ENCODE peak calls at places on chromosomes 4 and X, in seven cellular contexts. S is cardiac fibroblast, A is kidney epithelial cell, H is tibial artery, J is AG09309, U is body of pancreas, M is cardiac muscle cell. V is an unnamed sample.

GRCh38 chrX:110755061-110755460 is 40.6 kb downstream of the CHRDL1 start:
- DNase-seq in S (peak; percentile 14), A (no peak), H (no peak), J (no peak), U (no peak), M (no peak), V (no peak)

GRCh38 chrX:87518504-87518903 is 902 bp downstream of the KLHL4 start:
- DNase-seq in S (peak; percentile 43), A (no peak), H (no peak), J (no peak), U (no peak), M (peak; percentile 8), V (no peak)

GRCh38 chr4:102163404-102164140 is 181.7 kb downstream of the SLC39A8 start:
- DNase-seq in S (no peak), A (no peak), H (no peak), J (no peak), U (no peak), M (no peak), V (no peak)

GRCh38 chrX:19566359-19567141 is 51.2 kb upstream of the MAP3K15 start:
- DNase-seq in S (peak; percentile 57), A (no peak), H (no peak), J (peak; percentile 28), U (no peak), M (no peak), V (no peak)

GRCh38 chr4:103032575-103032974 is 13.1 kb upstream of the SLC9B1 start:
- DNase-seq in S (peak; percentile 42), A (no peak), H (no peak), J (no peak), U (peak; percentile 64), M (peak; percentile 62), V (no peak)

GRCh38 chr4:57374866-57375595 is 264.8 kb upstream of the IGFBP7 start:
- DNase-seq in S (no peak), A (no peak), H (no peak), J (no peak), U (no peak), M (no peak), V (no peak)

GRCh38 chr4:98341309-98341708 is 80.1 kb downstream of the RAP1GDS1 start:
- DNase-seq in S (peak; percentile 53), A (peak; percentile 47), H (no peak), J (peak; percentile 17), U (no peak), M (no peak), V (peak; percentile 39)

GRCh38 chrX:44569122-44569521 is 26.5 kb upstream of the FUNDC1 start:
- DNase-seq in S (no peak), A (no peak), H (no peak), J (no peak), U (no peak), M (no peak), V (peak; percentile 20)

GRCh38 chr4:81214518-81215218 is 354 bp downstream of the PRKG2 start:
- DNase-seq in S (peak; percentile 46), A (no peak), H (no peak), J (no peak), U (peak; percentile 15), M (peak; percentile 56), V (no peak)

GRCh38 chr4:33914386-33914785 is 2329.9 kb downstream of the ARAP2 start:
- DNase-seq in S (peak; percentile 8), A (no peak), H (no peak), J (no peak), U (no peak), M (no peak), V (no peak)

GRCh38 chr4:135564090-135564489 is 1362.5 kb upstream of the PABPC4L start:
- DNase-seq in S (no peak), A (no peak), H (no peak), J (no peak), U (no peak), M (no peak), V (no peak)

GRCh38 chr4:156763511-156763910 is 208.1 kb downstream of the PDGFC start:
- DNase-seq in S (no peak), A (no peak), H (no peak), J (no peak), U (no peak), M (no peak), V (no peak)

GRCh38 chr4:26726655-26727387 is 133.8 kb upstream of the STIM2 start:
- DNase-seq in S (no peak), A (no peak), H (no peak), J (no peak), U (no peak), M (peak; percentile 53), V (no peak)

GRCh38 chr4:72974694-72975487 is 94.6 kb downstream of the COX18 start:
- DNase-seq in S (peak; percentile 76), A (no peak), H (no peak), J (no peak), U (no peak), M (no peak), V (no peak)

GRCh38 chr4:38857354-38858096 is 908 bp upstream of the TLR6 start:
- DNase-seq in S (peak; percentile 95), A (peak; percentile 83), H (peak; percentile 68), J (peak; percentile 45), U (no peak), M (no peak), V (no peak)

GRCh38 chr4:105329081-105329480 is 144.8 kb downstream of the PPA2 start:
- DNase-seq in S (no peak), A (no peak), H (no peak), J (no peak), U (no peak), M (no peak), V (no peak)

GRCh38 chr4:183617075-183617474 is 41.9 kb downstream of the RWDD4 start:
- DNase-seq in S (no peak), A (no peak), H (no peak), J (no peak), U (no peak), M (no peak), V (no peak)
- H3K4me3 ChIP-seq in S (no peak overlapping the region), A (no peak overlapping the region), H (no peak overlapping the region), J (no peak overlapping the region), U (no peak overlapping the region), M (no peak overlapping the region), V (no peak overlapping the region)

GRCh38 chrX:45781901-45782553 is 581.4 kb upstream of the DIPK2B start:
- DNase-seq in S (peak; percentile 80), A (no peak), H (no peak), J (no peak), U (no peak), M (no peak), V (no peak)
- TF ChIP-seq CTCF in S (no peak), A (peak; percentile 49), H (peak; percentile 7), J (peak; percentile 52), U (peak; percentile 14), M (peak; percentile 35), V (peak; percentile 29)

DNA sequence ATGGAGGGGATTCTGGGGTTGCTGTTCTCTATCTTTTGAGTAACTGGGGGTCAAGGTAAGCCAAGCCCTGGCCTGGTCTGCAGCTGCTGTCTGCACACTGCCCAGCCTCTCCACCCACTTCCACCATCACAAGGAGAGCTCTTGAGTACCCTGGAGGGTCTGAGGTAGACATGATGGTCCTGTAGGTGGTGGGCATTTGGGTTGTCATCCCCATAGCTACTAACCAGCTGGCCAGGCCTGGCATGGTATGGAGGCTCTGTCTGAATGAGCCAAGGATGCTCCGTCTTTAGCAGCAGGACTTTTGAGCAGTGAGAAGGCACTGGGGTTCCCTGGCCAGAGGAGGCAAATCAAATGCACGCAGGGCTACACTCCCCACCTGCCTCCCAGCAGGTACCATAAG is 82.7 kb downstream of the NHSL2 start:
- DNase-seq in S (no peak), A (no peak), H (no peak), J (no peak), U (no peak), M (no peak), V (no peak)
- H3K4me3 ChIP-seq in S (no peak overlapping the region), A (no peak overlapping the region), H (no peak overlapping the region), J (no peak overlapping the region), U (no peak overlapping the region), M (no peak overlapping the region), V (no peak overlapping the region)

DNA sequence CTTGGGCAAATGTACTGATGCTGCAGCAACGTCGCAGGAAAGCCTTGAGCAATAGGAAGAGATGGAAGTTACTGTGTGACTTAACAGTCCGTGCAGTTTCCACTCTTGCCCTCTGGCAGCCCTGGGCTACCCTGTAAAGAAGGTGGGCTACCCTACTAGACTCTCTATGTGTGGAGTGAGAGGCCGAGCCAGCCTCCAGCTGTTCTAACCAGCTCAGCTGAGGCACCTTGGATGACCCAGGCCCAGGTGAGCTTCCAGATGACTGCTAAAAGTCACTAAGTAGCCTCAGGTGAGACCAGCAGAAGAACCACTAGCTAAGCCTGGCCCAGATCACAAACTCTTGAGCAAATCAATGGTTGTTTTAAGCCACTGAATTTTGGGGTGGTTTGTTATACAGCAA is 34.9 kb upstream of the PPP2R2C start:
- DNase-seq in S (no peak), A (no peak), H (no peak), J (no peak), U (no peak), M (no peak), V (no peak)
- TF ChIP-seq CTCF in S (no peak), A (no peak), H (no peak), J (no peak), U (no peak), M (no peak), V (no peak)

GRCh38 chrX:51494409-51494808 is 2.0 kb downstream of the NUDT11 start:
- DNase-seq in S (peak; percentile 29), A (no peak), H (no peak), J (no peak), U (no peak), M (no peak), V (no peak)
- H3K4me3 ChIP-seq in S (no peak overlapping the region), A (no peak overlapping the region), H (no peak overlapping the region), J (no peak overlapping the region), U (no peak overlapping the region), M (peak overlapping the region; percentile 63), V (no peak overlapping the region)

V was measured in retinal pigment epithelial cell.